ENCODE peak calls at places on chromosomes 1 and 21, in eight cellular contexts. One of them, this sample, is unnamed. For H3K9me3, the result is how much of the 10 kb centered on the place peaks cover.

GRCh38 chr1:39110325-39110851 is 84.2 kb downstream of the NDUFS5 start:
- DNase-seq in thyroid gland: peak
- DNase-seq in colonic mucosa: no peak
- DNase-seq in uterus: peak
- DNase-seq in heart right ventricle: no peak
- DNase-seq in mucosa of descending colon: no peak
- DNase-seq in upper lobe of right lung: no peak
- DNase-seq in left ventricle myocardium inferior: no peak
- DNase-seq in this sample: no peak

GRCh38 chr1:230905733-230906132 is 37.4 kb upstream of the C1orf198 start:
- DNase-seq in mucosa of descending colon: no peak
- DNase-seq in colonic mucosa: no peak
- DNase-seq in thyroid gland: no peak
- DNase-seq in heart right ventricle: no peak
- DNase-seq in left ventricle myocardium inferior: no peak
- DNase-seq in uterus: no peak
- DNase-seq in upper lobe of right lung: no peak
- DNase-seq in this sample: no peak

GRCh38 chr1:241990040-241990439 is 8.9 kb downstream of the MAP1LC3C start:
- DNase-seq in uterus: peak
- DNase-seq in mucosa of descending colon: peak
- DNase-seq in heart right ventricle: peak
- DNase-seq in upper lobe of right lung: peak
- DNase-seq in thyroid gland: peak
- DNase-seq in left ventricle myocardium inferior: peak
- DNase-seq in colonic mucosa: peak
- DNase-seq in this sample: peak

GRCh38 chr1:50667272-50667671 is 244.0 kb upstream of the DMRTA2 start:
- DNase-seq in colonic mucosa: no peak
- DNase-seq in mucosa of descending colon: no peak
- DNase-seq in thyroid gland: no peak
- DNase-seq in upper lobe of right lung: no peak
- DNase-seq in left ventricle myocardium inferior: no peak
- DNase-seq in uterus: no peak
- DNase-seq in heart right ventricle: no peak
- DNase-seq in this sample: no peak

GRCh38 chr1:207966521-207966920 is 55.6 kb upstream of the CD34 start:
- DNase-seq in heart right ventricle: no peak
- DNase-seq in thyroid gland: no peak
- DNase-seq in mucosa of descending colon: no peak
- DNase-seq in left ventricle myocardium inferior: no peak
- DNase-seq in upper lobe of right lung: no peak
- DNase-seq in uterus: no peak
- DNase-seq in colonic mucosa: no peak
- DNase-seq in this sample: no peak

GRCh38 chr21:34989337-34990151 is 59.6 kb downstream of the RUNX1 start:
- DNase-seq in left ventricle myocardium inferior: no peak
- DNase-seq in thyroid gland: no peak
- DNase-seq in uterus: no peak
- DNase-seq in mucosa of descending colon: no peak
- DNase-seq in heart right ventricle: no peak
- DNase-seq in colonic mucosa: no peak
- DNase-seq in upper lobe of right lung: no peak
- DNase-seq in this sample: no peak

GRCh38 chr1:165891461-165891860 is 64.0 kb downstream of the UCK2 start:
- DNase-seq in left ventricle myocardium inferior: no peak
- DNase-seq in uterus: no peak
- DNase-seq in upper lobe of right lung: no peak
- DNase-seq in heart right ventricle: no peak
- DNase-seq in thyroid gland: peak
- DNase-seq in colonic mucosa: no peak
- DNase-seq in mucosa of descending colon: no peak
- DNase-seq in this sample: no peak

GRCh38 chr1:75672528-75673393 is 51.7 kb upstream of the ACADM start:
- DNase-seq in upper lobe of right lung: no peak
- DNase-seq in left ventricle myocardium inferior: no peak
- DNase-seq in heart right ventricle: no peak
- DNase-seq in mucosa of descending colon: no peak
- DNase-seq in uterus: no peak
- DNase-seq in colonic mucosa: no peak
- DNase-seq in thyroid gland: peak
- DNase-seq in this sample: no peak

GRCh38 chr1:33147997-33148314 is 33.9 kb downstream of the TRIM62 start:
- DNase-seq in thyroid gland: no peak
- DNase-seq in mucosa of descending colon: no peak
- DNase-seq in left ventricle myocardium inferior: no peak
- DNase-seq in upper lobe of right lung: no peak
- DNase-seq in heart right ventricle: no peak
- DNase-seq in uterus: no peak
- DNase-seq in colonic mucosa: no peak
- DNase-seq in this sample: no peak

GRCh38 chr1:226420860-226421259 is 13.0 kb upstream of the PARP1 start:
- DNase-seq in uterus: no peak
- DNase-seq in left ventricle myocardium inferior: no peak
- DNase-seq in thyroid gland: no peak
- DNase-seq in colonic mucosa: no peak
- DNase-seq in heart right ventricle: no peak
- DNase-seq in upper lobe of right lung: no peak
- DNase-seq in mucosa of descending colon: no peak
- DNase-seq in this sample: no peak

GRCh38 chr21:45715441-45715840 is 71.9 kb downstream of the PCBP3 start:
- DNase-seq in mucosa of descending colon: no peak
- DNase-seq in heart right ventricle: no peak
- DNase-seq in thyroid gland: no peak
- DNase-seq in uterus: no peak
- DNase-seq in upper lobe of right lung: no peak
- DNase-seq in colonic mucosa: no peak
- DNase-seq in left ventricle myocardium inferior: no peak
- DNase-seq in this sample: no peak

GRCh38 chr21:45704311-45705108 is 61.0 kb downstream of the PCBP3 start:
- DNase-seq in colonic mucosa: no peak
- DNase-seq in thyroid gland: no peak
- DNase-seq in upper lobe of right lung: no peak
- DNase-seq in mucosa of descending colon: no peak
- DNase-seq in left ventricle myocardium inferior: no peak
- DNase-seq in heart right ventricle: no peak
- DNase-seq in uterus: no peak
- DNase-seq in this sample: no peak

GRCh38 chr21:45706299-45706698 is 62.8 kb downstream of the PCBP3 start:
- DNase-seq in mucosa of descending colon: no peak
- DNase-seq in uterus: no peak
- DNase-seq in upper lobe of right lung: no peak
- DNase-seq in colonic mucosa: no peak
- DNase-seq in thyroid gland: no peak
- DNase-seq in left ventricle myocardium inferior: no peak
- DNase-seq in heart right ventricle: no peak
- DNase-seq in this sample: no peak

GRCh38 chr21:45709127-45709526 is 65.6 kb downstream of the PCBP3 start:
- DNase-seq in uterus: no peak
- DNase-seq in mucosa of descending colon: no peak
- DNase-seq in left ventricle myocardium inferior: no peak
- DNase-seq in heart right ventricle: no peak
- DNase-seq in thyroid gland: no peak
- DNase-seq in colonic mucosa: no peak
- DNase-seq in upper lobe of right lung: no peak
- DNase-seq in this sample: no peak

GRCh38 chr21:45709696-45710268 is 66.3 kb downstream of the PCBP3 start:
- DNase-seq in left ventricle myocardium inferior: no peak
- DNase-seq in mucosa of descending colon: no peak
- DNase-seq in heart right ventricle: no peak
- DNase-seq in uterus: no peak
- DNase-seq in thyroid gland: no peak
- DNase-seq in colonic mucosa: no peak
- DNase-seq in upper lobe of right lung: no peak
- DNase-seq in this sample: no peak
- H3K9me3 ChIP-seq in left ventricle myocardium inferior: under half
- H3K9me3 ChIP-seq in mucosa of descending colon: under half
- H3K9me3 ChIP-seq in heart right ventricle: under half
- H3K9me3 ChIP-seq in uterus: under half
- H3K9me3 ChIP-seq in thyroid gland: under half
- H3K9me3 ChIP-seq in colonic mucosa: under half
- H3K9me3 ChIP-seq in upper lobe of right lung: under half
- H3K9me3 ChIP-seq in this sample: under half

GRCh38 chr1:57206038-57206437 is 217.8 kb downstream of the DAB1 start:
- DNase-seq in thyroid gland: no peak
- DNase-seq in uterus: no peak
- DNase-seq in mucosa of descending colon: no peak
- DNase-seq in upper lobe of right lung: no peak
- DNase-seq in colonic mucosa: no peak
- DNase-seq in heart right ventricle: no peak
- DNase-seq in left ventricle myocardium inferior: no peak
- DNase-seq in this sample: no peak
- H3K4me3 ChIP-seq in thyroid gland: no peak
- H3K4me3 ChIP-seq in uterus: no peak
- H3K4me3 ChIP-seq in mucosa of descending colon: no peak
- H3K4me3 ChIP-seq in upper lobe of right lung: no peak
- H3K4me3 ChIP-seq in colonic mucosa: no peak
- H3K4me3 ChIP-seq in heart right ventricle: no peak
- H3K4me3 ChIP-seq in left ventricle myocardium inferior: no peak
- H3K4me3 ChIP-seq in this sample: no peak

GRCh38 chr1:83990734-83991133 is 8.2 kb downstream of the TTLL7 start:
- DNase-seq in colonic mucosa: no peak
- DNase-seq in heart right ventricle: no peak
- DNase-seq in uterus: no peak
- DNase-seq in left ventricle myocardium inferior: no peak
- DNase-seq in thyroid gland: no peak
- DNase-seq in upper lobe of right lung: no peak
- DNase-seq in mucosa of descending colon: no peak
- DNase-seq in this sample: no peak
- TF ChIP-seq CTCF in colonic mucosa: no peak
- TF ChIP-seq CTCF in heart right ventricle: no peak
- TF ChIP-seq CTCF in uterus: no peak
- TF ChIP-seq CTCF in left ventricle myocardium inferior: no peak
- TF ChIP-seq CTCF in thyroid gland: no peak
- TF ChIP-seq CTCF in upper lobe of right lung: no peak
- TF ChIP-seq CTCF in mucosa of descending colon: no peak
- TF ChIP-seq CTCF in this sample: no peak

GRCh38 chr1:4053774-4054173 is 153.7 kb upstream of the C1orf174 start:
- DNase-seq in upper lobe of right lung: no peak
- DNase-seq in uterus: no peak
- DNase-seq in left ventricle myocardium inferior: no peak
- DNase-seq in thyroid gland: no peak
- DNase-seq in heart right ventricle: no peak
- DNase-seq in colonic mucosa: no peak
- DNase-seq in mucosa of descending colon: no peak
- DNase-seq in this sample: no peak
- H3K9me3 ChIP-seq in upper lobe of right lung: under half
- H3K9me3 ChIP-seq in uterus: under half
- H3K9me3 ChIP-seq in left ventricle myocardium inferior: under half
- H3K9me3 ChIP-seq in thyroid gland: under half
- H3K9me3 ChIP-seq in heart right ventricle: under half
- H3K9me3 ChIP-seq in colonic mucosa: under half
- H3K9me3 ChIP-seq in mucosa of descending colon: under half
- H3K9me3 ChIP-seq in this sample: under half

GRCh38 chr1:229130028-229130668 is 140.8 kb upstream of the RAB4A start:
- DNase-seq in upper lobe of right lung: no peak
- DNase-seq in thyroid gland: no peak
- DNase-seq in uterus: no peak
- DNase-seq in left ventricle myocardium inferior: no peak
- DNase-seq in colonic mucosa: peak
- DNase-seq in mucosa of descending colon: peak
- DNase-seq in heart right ventricle: no peak
- DNase-seq in this sample: no peak
- H3K4me3 ChIP-seq in upper lobe of right lung: no peak
- H3K4me3 ChIP-seq in thyroid gland: no peak
- H3K4me3 ChIP-seq in uterus: no peak
- H3K4me3 ChIP-seq in left ventricle myocardium inferior: no peak
- H3K4me3 ChIP-seq in colonic mucosa: no peak
- H3K4me3 ChIP-seq in mucosa of descending colon: no peak
- H3K4me3 ChIP-seq in heart right ventricle: no peak
- H3K4me3 ChIP-seq in this sample: no peak

DNA sequence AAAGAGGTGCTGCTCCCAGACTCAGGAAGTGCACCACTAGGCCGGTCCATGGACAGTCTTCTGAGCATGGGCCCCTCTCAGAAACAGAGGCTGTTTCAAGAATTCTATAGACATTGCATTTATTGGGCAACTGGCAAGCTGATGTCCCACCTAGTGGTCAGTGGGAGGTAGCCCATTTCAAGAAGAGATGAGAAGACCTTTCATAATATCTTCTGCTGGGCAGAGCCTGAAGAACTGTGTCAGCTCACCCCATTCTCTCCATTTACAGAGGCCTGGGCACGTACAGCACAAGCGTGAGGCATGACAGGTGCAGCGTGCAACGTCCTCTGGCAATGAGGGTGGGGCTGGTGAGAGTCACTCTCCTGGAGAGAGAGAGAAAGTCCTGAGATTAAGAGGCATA is 216.0 kb downstream of the DYRK1A start:
- DNase-seq in uterus: peak
- DNase-seq in upper lobe of right lung: no peak
- DNase-seq in thyroid gland: peak
- DNase-seq in colonic mucosa: no peak
- DNase-seq in left ventricle myocardium inferior: no peak
- DNase-seq in heart right ventricle: no peak
- DNase-seq in mucosa of descending colon: peak
- DNase-seq in this sample: no peak
- TF ChIP-seq CTCF in uterus: peak
- TF ChIP-seq CTCF in upper lobe of right lung: peak
- TF ChIP-seq CTCF in thyroid gland: peak
- TF ChIP-seq CTCF in colonic mucosa: peak
- TF ChIP-seq CTCF in left ventricle myocardium inferior: peak
- TF ChIP-seq CTCF in heart right ventricle: peak
- TF ChIP-seq CTCF in mucosa of descending colon: no peak
- TF ChIP-seq CTCF in this sample: peak

GRCh38 chr21:27648560-27648959 is 681.7 kb upstream of the ADAMTS5 start:
- DNase-seq in mucosa of descending colon: no peak
- DNase-seq in uterus: no peak
- DNase-seq in upper lobe of right lung: no peak
- DNase-seq in colonic mucosa: no peak
- DNase-seq in thyroid gland: no peak
- DNase-seq in heart right ventricle: no peak
- DNase-seq in left ventricle myocardium inferior: no peak
- DNase-seq in this sample: no peak

GRCh38 chr21:27649323-27649722 is 682.4 kb upstream of the ADAMTS5 start:
- DNase-seq in upper lobe of right lung: no peak
- DNase-seq in heart right ventricle: no peak
- DNase-seq in colonic mucosa: no peak
- DNase-seq in uterus: no peak
- DNase-seq in mucosa of descending colon: no peak
- DNase-seq in left ventricle myocardium inferior: no peak
- DNase-seq in thyroid gland: no peak
- DNase-seq in this sample: no peak

GRCh38 chr21:27646691-27647090 is 679.8 kb upstream of the ADAMTS5 start:
- DNase-seq in left ventricle myocardium inferior: no peak
- DNase-seq in upper lobe of right lung: no peak
- DNase-seq in heart right ventricle: no peak
- DNase-seq in uterus: no peak
- DNase-seq in colonic mucosa: no peak
- DNase-seq in thyroid gland: no peak
- DNase-seq in mucosa of descending colon: no peak
- DNase-seq in this sample: no peak

GRCh38 chr21:27647921-27648320 is 681.0 kb upstream of the ADAMTS5 start:
- DNase-seq in heart right ventricle: no peak
- DNase-seq in thyroid gland: no peak
- DNase-seq in upper lobe of right lung: no peak
- DNase-seq in colonic mucosa: no peak
- DNase-seq in mucosa of descending colon: no peak
- DNase-seq in uterus: no peak
- DNase-seq in left ventricle myocardium inferior: no peak
- DNase-seq in this sample: no peak

GRCh38 chr21:27647401-27647800 is 680.5 kb upstream of the ADAMTS5 start:
- DNase-seq in thyroid gland: no peak
- DNase-seq in upper lobe of right lung: no peak
- DNase-seq in heart right ventricle: no peak
- DNase-seq in colonic mucosa: no peak
- DNase-seq in mucosa of descending colon: no peak
- DNase-seq in left ventricle myocardium inferior: no peak
- DNase-seq in uterus: no peak
- DNase-seq in this sample: no peak
- H3K9me3 ChIP-seq in thyroid gland: under half
- H3K9me3 ChIP-seq in upper lobe of right lung: under half
- H3K9me3 ChIP-seq in heart right ventricle: under half
- H3K9me3 ChIP-seq in colonic mucosa: under half
- H3K9me3 ChIP-seq in mucosa of descending colon: under half
- H3K9me3 ChIP-seq in left ventricle myocardium inferior: under half
- H3K9me3 ChIP-seq in uterus: under half
- H3K9me3 ChIP-seq in this sample: under half

GRCh38 chr1:56578963-56579875 is at the start of gene PLPP3:
- DNase-seq in mucosa of descending colon: peak
- DNase-seq in colonic mucosa: peak
- DNase-seq in left ventricle myocardium inferior: peak
- DNase-seq in thyroid gland: peak
- DNase-seq in upper lobe of right lung: peak
- DNase-seq in heart right ventricle: peak
- DNase-seq in uterus: peak
- DNase-seq in this sample: peak
- H3K4me3 ChIP-seq in mucosa of descending colon: peak
- H3K4me3 ChIP-seq in colonic mucosa: peak
- H3K4me3 ChIP-seq in left ventricle myocardium inferior: peak
- H3K4me3 ChIP-seq in thyroid gland: peak
- H3K4me3 ChIP-seq in upper lobe of right lung: peak
- H3K4me3 ChIP-seq in heart right ventricle: peak
- H3K4me3 ChIP-seq in uterus: peak
- H3K4me3 ChIP-seq in this sample: peak

This sample was measured in thoracic aorta.